ENCODE peak calls at places on chromosomes 2 and 18, in six cellular contexts. M is foreskin keratinocyte, Z is RWPE2, W is dorsolateral prefrontal cortex, C is colonic mucosa, S is aorta. U is an unnamed sample.

GRCh38 chr2:132915812-132916211 is 245.8 kb upstream of the LYPD1 start:
- DNase-seq in M (no peak), Z (no peak), W (no peak), C (no peak), S (no peak), U (no peak)

GRCh38 chr2:55364189-55365055 is 55.2 kb downstream of the CCDC88A start:
- DNase-seq in M (peak; percentile 57), Z (no peak), W (no peak), C (peak; percentile 26), S (no peak), U (peak; percentile 82)

GRCh38 chr2:183078163-183078466 is 432 bp upstream of the DUSP19 start:
- DNase-seq in M (no peak), Z (no peak), W (no peak), C (no peak), S (no peak), U (no peak)

GRCh38 chr2:174590928-174591648 is 6.5 kb downstream of the WIPF1 start:
- DNase-seq in M (no peak), Z (no peak), W (no peak), C (no peak), S (no peak), U (no peak)

GRCh38 chr2:121532347-121532766 is 1.7 kb downstream of the RNU4ATAC start:
- DNase-seq in M (no peak), Z (no peak), W (no peak), C (no peak), S (no peak), U (no peak)

GRCh38 chr18:70491734-70492348 is 203.0 kb downstream of the SOCS6 start:
- DNase-seq in M (no peak), Z (no peak), W (peak; percentile 52), C (peak; percentile 76), S (peak; percentile 59), U (peak; percentile 59)

GRCh38 chr18:28153485-28154065 is 23.4 kb downstream of the CDH2 start:
- DNase-seq in M (no peak), Z (no peak), W (no peak), C (no peak), S (no peak), U (no peak)

GRCh38 chr18:68555935-68556334 is 159.0 kb downstream of the TMX3 start:
- DNase-seq in M (peak; percentile 71), Z (no peak), W (no peak), C (no peak), S (no peak), U (no peak)

GRCh38 chr2:79799744-79800143 is 286.9 kb downstream of the CTNNA2 start:
- DNase-seq in M (no peak), Z (no peak), W (no peak), C (no peak), S (no peak), U (no peak)

GRCh38 chr18:59744271-59744721 is 47.1 kb upstream of the CCBE1 start:
- DNase-seq in M (peak; percentile 81), Z (no peak), W (no peak), C (no peak), S (no peak), U (no peak)

GRCh38 chr2:47420214-47420613 is 17.3 kb downstream of the MSH2 start:
- DNase-seq in M (no peak), Z (no peak), W (no peak), C (no peak), S (no peak), U (no peak)

GRCh38 chr18:24072743-24073142 is 58.2 kb downstream of the TTC39C start:
- DNase-seq in M (no peak), Z (no peak), W (no peak), C (no peak), S (no peak), U (no peak)

GRCh38 chr2:159118115-159118858 is 149.8 kb downstream of the TANC1 start:
- DNase-seq in M (no peak), Z (peak; percentile 69), W (peak; percentile 80), C (peak; percentile 92), S (peak; percentile 87), U (peak; percentile 86)

GRCh38 chr18:74951165-74951760 is 257.7 kb downstream of the PTGR3 start:
- DNase-seq in M (peak; percentile 46), Z (no peak), W (no peak), C (peak; percentile 35), S (peak; percentile 68), U (peak; percentile 81)

GRCh38 chr18:79019876-79020275 is 40.3 kb downstream of the SALL3 start:
- DNase-seq in M (no peak), Z (no peak), W (no peak), C (no peak), S (no peak), U (no peak)

GRCh38 chr2:144480257-144480656 is 39.7 kb downstream of the ZEB2 start:
- DNase-seq in M (no peak), Z (no peak), W (no peak), C (no peak), S (no peak), U (no peak)

GRCh38 chr2:104852161-104852689 is 1.7 kb upstream of the POU3F3 start:
- DNase-seq in M (no peak), Z (no peak), W (no peak), C (no peak), S (no peak), U (no peak)

GRCh38 chr2:197198890-197199289 is 111.7 kb downstream of the ANKRD44 start:
- DNase-seq in M (no peak), Z (no peak), W (peak; percentile 58), C (peak; percentile 54), S (peak; percentile 77), U (peak; percentile 31)

GRCh38 chr2:190627881-190628412 is 20.9 kb upstream of the NAB1 start:
- DNase-seq in M (no peak), Z (no peak), W (peak; percentile 61), C (peak; percentile 47), S (peak; percentile 69), U (peak; percentile 14)

GRCh38 chr2:168196764-168197180 is 50.6 kb downstream of the STK39 start:
- DNase-seq in M (no peak), Z (no peak), W (no peak), C (no peak), S (no peak), U (peak; percentile 76)

GRCh38 chr2:130185896-130186295 is 3.8 kb downstream of the MZT2B start:
- DNase-seq in M (no peak), Z (no peak), W (no peak), C (no peak), S (no peak), U (no peak)

GRCh38 chr2:227805578-227805977 is 8.1 kb upstream of the CCL20 start:
- DNase-seq in M (no peak), Z (no peak), W (peak; percentile 49), C (no peak), S (peak; percentile 61), U (peak; percentile 38)

GRCh38 chr2:216109962-216110614 is 940 bp downstream of the XRCC5 start:
- DNase-seq in M (no peak), Z (no peak), W (no peak), C (no peak), S (no peak), U (no peak)

GRCh38 chr2:188787661-188788044 is 186.5 kb upstream of the COL3A1 start:
- DNase-seq in M (no peak), Z (no peak), W (no peak), C (no peak), S (no peak), U (no peak)

GRCh38 chr2:118372876-118373597 is 284.8 kb downstream of the INSIG2 start:
- DNase-seq in M (no peak), Z (no peak), W (no peak), C (no peak), S (no peak), U (no peak)

GRCh38 chr2:17539993-17540812 is at the start of gene VSNL1:
- DNase-seq in M (peak; percentile 87), Z (peak; percentile 60), W (peak; percentile 81), C (peak; percentile 86), S (peak; percentile 71), U (peak; percentile 85)

DNA sequence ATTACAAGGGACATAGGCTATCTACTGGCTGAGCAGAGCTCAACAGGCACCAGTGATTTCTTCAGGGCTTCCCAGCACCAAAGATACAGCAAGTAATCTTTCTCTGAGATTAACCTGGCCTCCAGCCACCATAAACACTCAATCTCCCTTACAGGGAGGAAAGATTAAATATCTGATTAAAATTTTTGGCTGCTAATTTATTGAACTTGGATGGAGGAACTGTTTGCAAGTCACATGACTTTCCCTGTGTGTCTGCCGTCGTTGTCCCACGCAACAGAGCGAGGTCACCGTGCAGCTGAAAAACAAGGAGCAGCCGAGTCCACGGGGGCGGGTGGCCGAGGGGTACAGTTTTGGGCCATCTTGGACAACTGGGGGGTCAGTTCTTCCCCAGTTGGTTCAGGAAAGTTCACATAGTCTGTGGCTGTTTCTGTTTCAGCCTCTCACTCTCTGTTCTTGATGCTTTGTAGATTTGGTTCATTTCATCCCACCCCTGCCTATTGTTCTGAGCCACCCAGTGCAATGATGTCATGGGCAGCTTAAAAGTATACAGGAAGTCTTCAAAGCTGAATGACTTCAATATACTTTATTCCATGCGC is 186.8 kb upstream of the CTAGE1 start:
- DNase-seq in M (no peak), Z (no peak), W (no peak), C (no peak), S (peak; percentile 87), U (peak; percentile 48)
- H3K27ac ChIP-seq in M (no peak overlapping the region), Z (no peak overlapping the region), W (no peak overlapping the region), C (no peak overlapping the region), S (peak overlapping the region; percentile 87), U (no peak overlapping the region)

GRCh38 chr2:73961274-73961673 is 23.4 kb upstream of the TET3 start:
- DNase-seq in M (no peak), Z (no peak), W (no peak), C (no peak), S (no peak), U (no peak)
- H3K27ac ChIP-seq in M (no peak overlapping the region), Z (no peak overlapping the region), W (no peak overlapping the region), C (no peak overlapping the region), S (no peak overlapping the region), U (no peak overlapping the region)

GRCh38 chr18:13416848-13417247 is 198.3 kb downstream of the LDLRAD4 start:
- DNase-seq in M (no peak), Z (no peak), W (no peak), C (no peak), S (no peak), U (no peak)
- H3K27ac ChIP-seq in M (no peak overlapping the region), Z (no peak overlapping the region), W (no peak overlapping the region), C (peak overlapping the region; percentile 37), S (no peak overlapping the region), U (no peak overlapping the region)

GRCh38 chr2:24492283-24493272 is 1.5 kb downstream of the NCOA1 start:
- DNase-seq in M (no peak), Z (no peak), W (no peak), C (peak; percentile 35), S (no peak), U (peak; percentile 13)

GRCh38 chr2:24495451-24495850 is 4.4 kb downstream of the NCOA1 start:
- DNase-seq in M (no peak), Z (no peak), W (no peak), C (no peak), S (no peak), U (no peak)

GRCh38 chr2:24491626-24492282 is 700 bp downstream of the NCOA1 start:
- DNase-seq in M (no peak), Z (no peak), W (peak; percentile 49), C (peak; percentile 55), S (peak; percentile 74), U (peak; percentile 43)

GRCh38 chr2:24494415-24494814 is 3.4 kb downstream of the NCOA1 start:
- DNase-seq in M (no peak), Z (no peak), W (no peak), C (no peak), S (no peak), U (no peak)

DNA sequence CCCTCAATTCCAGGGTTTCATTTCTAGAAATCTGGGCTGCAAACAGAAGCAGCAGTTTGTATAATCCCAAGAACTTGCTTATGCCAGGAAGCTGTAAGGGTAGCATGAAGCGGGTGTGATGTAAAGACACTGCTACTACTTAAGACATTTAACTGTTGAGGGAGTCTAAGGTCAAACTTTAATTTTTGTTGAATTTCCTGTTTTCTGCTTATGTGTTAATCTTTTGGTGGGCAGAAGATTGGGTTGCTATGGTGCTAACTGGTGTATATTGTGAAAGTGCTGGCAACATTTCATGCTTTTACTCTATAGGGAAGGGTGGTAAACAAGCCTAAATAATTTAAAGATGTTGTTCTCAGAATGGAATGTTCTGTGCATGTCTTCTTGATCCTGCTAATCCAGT is 2.7 kb downstream of the NCOA1 start:
- DNase-seq in M (no peak), Z (no peak), W (no peak), C (no peak), S (no peak), U (no peak)
- H3K27ac ChIP-seq in M (no peak overlapping the region), Z (no peak overlapping the region), W (no peak overlapping the region), C (no peak overlapping the region), S (no peak overlapping the region), U (no peak overlapping the region)